ENCODE peak calls at places on chromosomes 3 and 15, in ten cellular contexts. E, G, M, R, S, B, J, N, F and Q are unnamed samples.

GRCh38 chr15:83845230-83845629 is 191.3 kb downstream of the ADAMTSL3 start:
- DNase-seq in E (no peak), R (no peak), F (no peak), N (no peak), M (no peak), J (no peak), B (no peak), S (no peak), G (no peak), Q (no peak)

GRCh38 chr3:49454898-49455681 is 15.0 kb upstream of the DAG1 start:
- DNase-seq in F (no peak), J (no peak), E (no peak), B (no peak), S (no peak), G (peak; percentile 68), R (no peak), N (no peak), M (no peak), Q (no peak)

GRCh38 chr3:32483772-32484171 is 18.9 kb downstream of the CMTM6 start:
- DNase-seq in S (no peak), R (no peak), E (no peak), N (no peak), M (no peak), F (no peak), B (no peak), G (no peak), J (no peak), Q (no peak)

GRCh38 chr3:127375151-127375937 is 87.5 kb upstream of the PRR20G start:
- DNase-seq in R (no peak), N (no peak), G (no peak), B (no peak), E (no peak), F (no peak), J (no peak), M (no peak), S (no peak), Q (no peak)

GRCh38 chr3:69642606-69643005 is 96.7 kb upstream of the MITF start:
- DNase-seq in M (no peak), J (no peak), E (no peak), F (no peak), S (no peak), R (no peak), N (no peak), G (no peak), B (no peak), Q (no peak)

GRCh38 chr3:165081183-165081582 is 2.9 kb upstream of the SI start:
- DNase-seq in N (no peak), S (no peak), B (no peak), F (no peak), M (no peak), J (no peak), E (no peak), G (no peak), R (no peak), Q (no peak)

GRCh38 chr15:83164409-83165404 is 42.9 kb downstream of the HDGFL3 start:
- DNase-seq in F (no peak), E (no peak), J (no peak), M (no peak), S (peak; percentile 11), G (no peak), B (peak; percentile 15), R (no peak), N (no peak), Q (no peak)

GRCh38 chr15:65081270-65081669 is 4.7 kb downstream of the KBTBD13 start:
- DNase-seq in J (no peak), F (no peak), E (no peak), M (no peak), N (no peak), S (no peak), B (no peak), G (no peak), R (no peak), Q (no peak)

GRCh38 chr3:40800343-40800742 is 275.6 kb downstream of the ZNF621 start:
- DNase-seq in E (no peak), J (no peak), M (no peak), G (no peak), S (peak; percentile 93), N (no peak), R (peak; percentile 53), F (no peak), B (peak; percentile 65), Q (no peak)

GRCh38 chr3:126606021-126606420 is 47.3 kb upstream of the C3orf22 start:
- DNase-seq in B (no peak), F (no peak), J (no peak), R (no peak), S (no peak), G (no peak), M (no peak), E (no peak), N (no peak), Q (no peak)